ENCODE peak calls at places on chromosomes 12 and 14, in four cellular contexts. One of them, this sample, is unnamed.

GRCh38 chr12:2405039-2405438 is 352.3 kb downstream of the CACNA1C start:
- DNase-seq in stimulated activated CD4-positive, alpha-beta T cell treated with anti-CD3 and anti-CD28 coated beads, Interleukin-12 subunit alpha, Interleukin-12 subunit beta, amount 100 ng/mL, for 4 hours: no peak
- DNase-seq in hepatic stellate cell: no peak
- DNase-seq in activated T-cell treated with anti-CD3 and anti-CD28 coated beads for 1 hour: no peak
- DNase-seq in this sample: no peak

GRCh38 chr12:9319044-9319841 is 111.0 kb upstream of the PZP start:
- DNase-seq in activated T-cell treated with anti-CD3 and anti-CD28 coated beads for 1 hour: no peak
- DNase-seq in stimulated activated CD4-positive, alpha-beta T cell treated with anti-CD3 and anti-CD28 coated beads, Interleukin-12 subunit alpha, Interleukin-12 subunit beta, amount 100 ng/mL, for 4 hours: no peak
- DNase-seq in hepatic stellate cell: no peak
- DNase-seq in this sample: no peak

GRCh38 chr12:102824218-102824835 is 92.7 kb downstream of the PAH start:
- DNase-seq in activated T-cell treated with anti-CD3 and anti-CD28 coated beads for 1 hour: no peak
- DNase-seq in stimulated activated CD4-positive, alpha-beta T cell treated with anti-CD3 and anti-CD28 coated beads, Interleukin-12 subunit alpha, Interleukin-12 subunit beta, amount 100 ng/mL, for 4 hours: no peak
- DNase-seq in hepatic stellate cell: peak
- DNase-seq in this sample: peak

GRCh38 chr12:110746550-110746949 is 3.9 kb upstream of the PPP1CC start:
- DNase-seq in hepatic stellate cell: no peak
- DNase-seq in activated T-cell treated with anti-CD3 and anti-CD28 coated beads for 1 hour: no peak
- DNase-seq in stimulated activated CD4-positive, alpha-beta T cell treated with anti-CD3 and anti-CD28 coated beads, Interleukin-12 subunit alpha, Interleukin-12 subunit beta, amount 100 ng/mL, for 4 hours: no peak
- DNase-seq in this sample: no peak

GRCh38 chr12:62692884-62693283 is 226.3 kb downstream of the MON2 start:
- DNase-seq in activated T-cell treated with anti-CD3 and anti-CD28 coated beads for 1 hour: no peak
- DNase-seq in hepatic stellate cell: no peak
- DNase-seq in stimulated activated CD4-positive, alpha-beta T cell treated with anti-CD3 and anti-CD28 coated beads, Interleukin-12 subunit alpha, Interleukin-12 subunit beta, amount 100 ng/mL, for 4 hours: no peak
- DNase-seq in this sample: no peak

GRCh38 chr12:127025545-127025944 is 1241.4 kb upstream of the TMEM132C start:
- DNase-seq in hepatic stellate cell: no peak
- DNase-seq in activated T-cell treated with anti-CD3 and anti-CD28 coated beads for 1 hour: no peak
- DNase-seq in stimulated activated CD4-positive, alpha-beta T cell treated with anti-CD3 and anti-CD28 coated beads, Interleukin-12 subunit alpha, Interleukin-12 subunit beta, amount 100 ng/mL, for 4 hours: no peak
- DNase-seq in this sample: peak

GRCh38 chr14:103847954-103848719 is 762 bp upstream of the PPP1R13B start:
- DNase-seq in stimulated activated CD4-positive, alpha-beta T cell treated with anti-CD3 and anti-CD28 coated beads, Interleukin-12 subunit alpha, Interleukin-12 subunit beta, amount 100 ng/mL, for 4 hours: no peak
- DNase-seq in hepatic stellate cell: no peak
- DNase-seq in activated T-cell treated with anti-CD3 and anti-CD28 coated beads for 1 hour: no peak
- DNase-seq in this sample: no peak

GRCh38 chr12:122928033-122928890 is 32.3 kb upstream of the VPS37B start:
- DNase-seq in activated T-cell treated with anti-CD3 and anti-CD28 coated beads for 1 hour: no peak
- DNase-seq in hepatic stellate cell: no peak
- DNase-seq in stimulated activated CD4-positive, alpha-beta T cell treated with anti-CD3 and anti-CD28 coated beads, Interleukin-12 subunit alpha, Interleukin-12 subunit beta, amount 100 ng/mL, for 4 hours: no peak
- DNase-seq in this sample: no peak

GRCh38 chr12:109555431-109556315 is 17.6 kb downstream of the MMAB start:
- DNase-seq in activated T-cell treated with anti-CD3 and anti-CD28 coated beads for 1 hour: no peak
- DNase-seq in hepatic stellate cell: no peak
- DNase-seq in stimulated activated CD4-positive, alpha-beta T cell treated with anti-CD3 and anti-CD28 coated beads, Interleukin-12 subunit alpha, Interleukin-12 subunit beta, amount 100 ng/mL, for 4 hours: no peak
- DNase-seq in this sample: no peak

GRCh38 chr12:40149673-40150260 is 43.9 kb upstream of the SLC2A13 start:
- DNase-seq in activated T-cell treated with anti-CD3 and anti-CD28 coated beads for 1 hour: no peak
- DNase-seq in hepatic stellate cell: no peak
- DNase-seq in stimulated activated CD4-positive, alpha-beta T cell treated with anti-CD3 and anti-CD28 coated beads, Interleukin-12 subunit alpha, Interleukin-12 subunit beta, amount 100 ng/mL, for 4 hours: no peak
- DNase-seq in this sample: no peak

GRCh38 chr12:64008596-64008995 is 164.1 kb downstream of the SRGAP1 start:
- DNase-seq in hepatic stellate cell: no peak
- DNase-seq in activated T-cell treated with anti-CD3 and anti-CD28 coated beads for 1 hour: no peak
- DNase-seq in stimulated activated CD4-positive, alpha-beta T cell treated with anti-CD3 and anti-CD28 coated beads, Interleukin-12 subunit alpha, Interleukin-12 subunit beta, amount 100 ng/mL, for 4 hours: no peak
- DNase-seq in this sample: no peak

GRCh38 chr14:97978336-97978735 is 1181.2 kb downstream of the VRK1 start:
- DNase-seq in activated T-cell treated with anti-CD3 and anti-CD28 coated beads for 1 hour: peak
- DNase-seq in hepatic stellate cell: no peak
- DNase-seq in stimulated activated CD4-positive, alpha-beta T cell treated with anti-CD3 and anti-CD28 coated beads, Interleukin-12 subunit alpha, Interleukin-12 subunit beta, amount 100 ng/mL, for 4 hours: peak
- DNase-seq in this sample: peak

GRCh38 chr12:45138609-45139008 is 77.3 kb upstream of the ANO6 start:
- DNase-seq in activated T-cell treated with anti-CD3 and anti-CD28 coated beads for 1 hour: no peak
- DNase-seq in stimulated activated CD4-positive, alpha-beta T cell treated with anti-CD3 and anti-CD28 coated beads, Interleukin-12 subunit alpha, Interleukin-12 subunit beta, amount 100 ng/mL, for 4 hours: no peak
- DNase-seq in hepatic stellate cell: no peak
- DNase-seq in this sample: no peak

GRCh38 chr12:105677672-105678071 is 347.2 kb downstream of the C12orf75 start:
- DNase-seq in activated T-cell treated with anti-CD3 and anti-CD28 coated beads for 1 hour: no peak
- DNase-seq in stimulated activated CD4-positive, alpha-beta T cell treated with anti-CD3 and anti-CD28 coated beads, Interleukin-12 subunit alpha, Interleukin-12 subunit beta, amount 100 ng/mL, for 4 hours: no peak
- DNase-seq in hepatic stellate cell: no peak
- DNase-seq in this sample: no peak

GRCh38 chr12:52517005-52517835 is 3.0 kb downstream of the KRT5 start:
- DNase-seq in hepatic stellate cell: no peak
- DNase-seq in stimulated activated CD4-positive, alpha-beta T cell treated with anti-CD3 and anti-CD28 coated beads, Interleukin-12 subunit alpha, Interleukin-12 subunit beta, amount 100 ng/mL, for 4 hours: no peak
- DNase-seq in activated T-cell treated with anti-CD3 and anti-CD28 coated beads for 1 hour: no peak
- DNase-seq in this sample: no peak

GRCh38 chr12:120421701-120422100 is 16.2 kb upstream of the COX6A1 start:
- DNase-seq in stimulated activated CD4-positive, alpha-beta T cell treated with anti-CD3 and anti-CD28 coated beads, Interleukin-12 subunit alpha, Interleukin-12 subunit beta, amount 100 ng/mL, for 4 hours: no peak
- DNase-seq in activated T-cell treated with anti-CD3 and anti-CD28 coated beads for 1 hour: no peak
- DNase-seq in hepatic stellate cell: no peak
- DNase-seq in this sample: no peak

GRCh38 chr12:131121705-131122405 is 168.1 kb downstream of the ADGRD1 start:
- DNase-seq in stimulated activated CD4-positive, alpha-beta T cell treated with anti-CD3 and anti-CD28 coated beads, Interleukin-12 subunit alpha, Interleukin-12 subunit beta, amount 100 ng/mL, for 4 hours: no peak
- DNase-seq in hepatic stellate cell: no peak
- DNase-seq in activated T-cell treated with anti-CD3 and anti-CD28 coated beads for 1 hour: no peak
- DNase-seq in this sample: no peak

GRCh38 chr12:4555804-4556203 is 6.2 kb upstream of the DYRK4 start:
- DNase-seq in stimulated activated CD4-positive, alpha-beta T cell treated with anti-CD3 and anti-CD28 coated beads, Interleukin-12 subunit alpha, Interleukin-12 subunit beta, amount 100 ng/mL, for 4 hours: no peak
- DNase-seq in activated T-cell treated with anti-CD3 and anti-CD28 coated beads for 1 hour: no peak
- DNase-seq in hepatic stellate cell: no peak
- DNase-seq in this sample: no peak

GRCh38 chr12:120290541-120291312 is 976 bp downstream of the RNU4-2 start:
- DNase-seq in hepatic stellate cell: no peak
- DNase-seq in activated T-cell treated with anti-CD3 and anti-CD28 coated beads for 1 hour: peak
- DNase-seq in stimulated activated CD4-positive, alpha-beta T cell treated with anti-CD3 and anti-CD28 coated beads, Interleukin-12 subunit alpha, Interleukin-12 subunit beta, amount 100 ng/mL, for 4 hours: peak
- DNase-seq in this sample: no peak

GRCh38 chr12:132735496-132735895 is 24.9 kb downstream of the PGAM5 start:
- DNase-seq in hepatic stellate cell: no peak
- DNase-seq in activated T-cell treated with anti-CD3 and anti-CD28 coated beads for 1 hour: no peak
- DNase-seq in stimulated activated CD4-positive, alpha-beta T cell treated with anti-CD3 and anti-CD28 coated beads, Interleukin-12 subunit alpha, Interleukin-12 subunit beta, amount 100 ng/mL, for 4 hours: no peak
- DNase-seq in this sample: no peak

GRCh38 chr14:95516554-95517209 is at the start of gene SYNE3:
- DNase-seq in stimulated activated CD4-positive, alpha-beta T cell treated with anti-CD3 and anti-CD28 coated beads, Interleukin-12 subunit alpha, Interleukin-12 subunit beta, amount 100 ng/mL, for 4 hours: peak
- DNase-seq in activated T-cell treated with anti-CD3 and anti-CD28 coated beads for 1 hour: peak
- DNase-seq in hepatic stellate cell: peak
- DNase-seq in this sample: no peak

GRCh38 chr14:103126873-103127304 is 3.6 kb downstream of the TNFAIP2 start:
- DNase-seq in hepatic stellate cell: no peak
- DNase-seq in stimulated activated CD4-positive, alpha-beta T cell treated with anti-CD3 and anti-CD28 coated beads, Interleukin-12 subunit alpha, Interleukin-12 subunit beta, amount 100 ng/mL, for 4 hours: no peak
- DNase-seq in activated T-cell treated with anti-CD3 and anti-CD28 coated beads for 1 hour: no peak
- DNase-seq in this sample: no peak

GRCh38 chr14:55306938-55307589 is 35.8 kb downstream of the FBXO34 start:
- DNase-seq in stimulated activated CD4-positive, alpha-beta T cell treated with anti-CD3 and anti-CD28 coated beads, Interleukin-12 subunit alpha, Interleukin-12 subunit beta, amount 100 ng/mL, for 4 hours: no peak
- DNase-seq in hepatic stellate cell: no peak
- DNase-seq in activated T-cell treated with anti-CD3 and anti-CD28 coated beads for 1 hour: no peak
- DNase-seq in this sample: no peak

GRCh38 chr12:93851245-93851665 is 174.1 kb downstream of the CRADD start:
- DNase-seq in hepatic stellate cell: no peak
- DNase-seq in stimulated activated CD4-positive, alpha-beta T cell treated with anti-CD3 and anti-CD28 coated beads, Interleukin-12 subunit alpha, Interleukin-12 subunit beta, amount 100 ng/mL, for 4 hours: no peak
- DNase-seq in activated T-cell treated with anti-CD3 and anti-CD28 coated beads for 1 hour: no peak
- DNase-seq in this sample: no peak

GRCh38 chr12:54657048-54657696 is 9.0 kb upstream of the DCD start:
- DNase-seq in hepatic stellate cell: no peak
- DNase-seq in activated T-cell treated with anti-CD3 and anti-CD28 coated beads for 1 hour: no peak
- DNase-seq in stimulated activated CD4-positive, alpha-beta T cell treated with anti-CD3 and anti-CD28 coated beads, Interleukin-12 subunit alpha, Interleukin-12 subunit beta, amount 100 ng/mL, for 4 hours: no peak
- DNase-seq in this sample: no peak

GRCh38 chr12:93065896-93066295 is 136.8 kb upstream of the EEA1 start:
- DNase-seq in stimulated activated CD4-positive, alpha-beta T cell treated with anti-CD3 and anti-CD28 coated beads, Interleukin-12 subunit alpha, Interleukin-12 subunit beta, amount 100 ng/mL, for 4 hours: no peak
- DNase-seq in activated T-cell treated with anti-CD3 and anti-CD28 coated beads for 1 hour: no peak
- DNase-seq in hepatic stellate cell: no peak
- DNase-seq in this sample: no peak

GRCh38 chr14:20343092-20343854 is at the start of gene PARP2:
- DNase-seq in stimulated activated CD4-positive, alpha-beta T cell treated with anti-CD3 and anti-CD28 coated beads, Interleukin-12 subunit alpha, Interleukin-12 subunit beta, amount 100 ng/mL, for 4 hours: peak
- DNase-seq in hepatic stellate cell: peak
- DNase-seq in activated T-cell treated with anti-CD3 and anti-CD28 coated beads for 1 hour: peak
- DNase-seq in this sample: peak

GRCh38 chr12:106767206-106767605 is 7.3 kb upstream of the RIC8B start:
- DNase-seq in hepatic stellate cell: no peak
- DNase-seq in stimulated activated CD4-positive, alpha-beta T cell treated with anti-CD3 and anti-CD28 coated beads, Interleukin-12 subunit alpha, Interleukin-12 subunit beta, amount 100 ng/mL, for 4 hours: no peak
- DNase-seq in activated T-cell treated with anti-CD3 and anti-CD28 coated beads for 1 hour: no peak
- DNase-seq in this sample: no peak

GRCh38 chr12:51171884-51172514 is 936 bp downstream of the TFCP2 start:
- DNase-seq in hepatic stellate cell: no peak
- DNase-seq in activated T-cell treated with anti-CD3 and anti-CD28 coated beads for 1 hour: no peak
- DNase-seq in stimulated activated CD4-positive, alpha-beta T cell treated with anti-CD3 and anti-CD28 coated beads, Interleukin-12 subunit alpha, Interleukin-12 subunit beta, amount 100 ng/mL, for 4 hours: no peak
- DNase-seq in this sample: no peak

GRCh38 chr12:54587315-54587821 is 1.1 kb downstream of the PPP1R1A start:
- DNase-seq in stimulated activated CD4-positive, alpha-beta T cell treated with anti-CD3 and anti-CD28 coated beads, Interleukin-12 subunit alpha, Interleukin-12 subunit beta, amount 100 ng/mL, for 4 hours: no peak
- DNase-seq in activated T-cell treated with anti-CD3 and anti-CD28 coated beads for 1 hour: no peak
- DNase-seq in hepatic stellate cell: no peak
- DNase-seq in this sample: no peak

GRCh38 chr12:116039081-116039480 is 238.4 kb downstream of the MED13L start:
- DNase-seq in stimulated activated CD4-positive, alpha-beta T cell treated with anti-CD3 and anti-CD28 coated beads, Interleukin-12 subunit alpha, Interleukin-12 subunit beta, amount 100 ng/mL, for 4 hours: no peak
- DNase-seq in hepatic stellate cell: no peak
- DNase-seq in activated T-cell treated with anti-CD3 and anti-CD28 coated beads for 1 hour: no peak
- DNase-seq in this sample: no peak

GRCh38 chr14:58460772-58461171 is 33.3 kb downstream of the KIAA0586 start:
- DNase-seq in hepatic stellate cell: no peak
- DNase-seq in stimulated activated CD4-positive, alpha-beta T cell treated with anti-CD3 and anti-CD28 coated beads, Interleukin-12 subunit alpha, Interleukin-12 subunit beta, amount 100 ng/mL, for 4 hours: no peak
- DNase-seq in activated T-cell treated with anti-CD3 and anti-CD28 coated beads for 1 hour: no peak
- DNase-seq in this sample: no peak

GRCh38 chr14:80498533-80498932 is 287.2 kb upstream of the DIO2 start:
- DNase-seq in stimulated activated CD4-positive, alpha-beta T cell treated with anti-CD3 and anti-CD28 coated beads, Interleukin-12 subunit alpha, Interleukin-12 subunit beta, amount 100 ng/mL, for 4 hours: no peak
- DNase-seq in hepatic stellate cell: no peak
- DNase-seq in activated T-cell treated with anti-CD3 and anti-CD28 coated beads for 1 hour: no peak
- DNase-seq in this sample: no peak

GRCh38 chr12:95417372-95417771 is 56.6 kb upstream of the METAP2 start:
- DNase-seq in activated T-cell treated with anti-CD3 and anti-CD28 coated beads for 1 hour: no peak
- DNase-seq in hepatic stellate cell: no peak
- DNase-seq in stimulated activated CD4-positive, alpha-beta T cell treated with anti-CD3 and anti-CD28 coated beads, Interleukin-12 subunit alpha, Interleukin-12 subunit beta, amount 100 ng/mL, for 4 hours: no peak
- DNase-seq in this sample: no peak

GRCh38 chr12:93173178-93173957 is 204.4 kb upstream of the NUDT4 start:
- DNase-seq in hepatic stellate cell: no peak
- DNase-seq in stimulated activated CD4-positive, alpha-beta T cell treated with anti-CD3 and anti-CD28 coated beads, Interleukin-12 subunit alpha, Interleukin-12 subunit beta, amount 100 ng/mL, for 4 hours: no peak
- DNase-seq in activated T-cell treated with anti-CD3 and anti-CD28 coated beads for 1 hour: no peak
- DNase-seq in this sample: no peak

GRCh38 chr12:131370791-131371579 is 339.9 kb upstream of the SFSWAP start:
- DNase-seq in activated T-cell treated with anti-CD3 and anti-CD28 coated beads for 1 hour: no peak
- DNase-seq in hepatic stellate cell: no peak
- DNase-seq in stimulated activated CD4-positive, alpha-beta T cell treated with anti-CD3 and anti-CD28 coated beads, Interleukin-12 subunit alpha, Interleukin-12 subunit beta, amount 100 ng/mL, for 4 hours: no peak
- DNase-seq in this sample: no peak

GRCh38 chr12:91327889-91328288 is 145.3 kb upstream of the DCN start:
- DNase-seq in stimulated activated CD4-positive, alpha-beta T cell treated with anti-CD3 and anti-CD28 coated beads, Interleukin-12 subunit alpha, Interleukin-12 subunit beta, amount 100 ng/mL, for 4 hours: no peak
- DNase-seq in activated T-cell treated with anti-CD3 and anti-CD28 coated beads for 1 hour: no peak
- DNase-seq in hepatic stellate cell: no peak
- DNase-seq in this sample: no peak

This sample was measured in COLO829.